ENCODE peak calls at places on chromosomes 6 and 20, in seven cellular contexts. I is HepG2, Z is HL-60, Q is trophoblast cell, C is astrocyte, Y is GM06990, A is heart right ventricle. B is an unnamed sample. For H3K27me3, the result is how much of the 10 kb centered on the place peaks cover.

GRCh38 chr20:11047559-11047958 is 373.8 kb upstream of the JAG1 start:
- DNase-seq in I (no peak), Z (no peak), Q (no peak), C (peak), Y (no peak), A (no peak), B (no peak)

GRCh38 chr6:137692806-137693205 is 174.3 kb upstream of the TNFAIP3 start:
- DNase-seq in I (no peak), Z (no peak), Q (no peak), C (peak), Y (no peak), A (no peak), B (no peak)

GRCh38 chr6:15626160-15626559 is 36.7 kb downstream of the DTNBP1 start:
- DNase-seq in I (no peak), Z (no peak), Q (no peak), C (no peak), Y (no peak), A (no peak), B (no peak)

GRCh38 chr6:24205020-24205492 is 79.0 kb downstream of the NRSN1 start:
- DNase-seq in I (peak), Z (peak), Q (peak), C (peak), Y (peak), A (no peak), B (peak)

GRCh38 chr20:3710703-3711417 is 1.5 kb downstream of the SIGLEC1 start:
- DNase-seq in I (peak), Z (peak), Q (peak), C (no peak), Y (peak), A (peak), B (no peak)

GRCh38 chr20:60535211-60535610 is 577.0 kb downstream of the CDH26 start:
- DNase-seq in I (no peak), Z (no peak), Q (no peak), C (no peak), Y (no peak), A (no peak), B (no peak)

GRCh38 chr6:39907871-39908575 is 26.2 kb downstream of the MOCS1 start:
- DNase-seq in I (no peak), Z (no peak), Q (no peak), C (no peak), Y (no peak), A (no peak), B (no peak)

GRCh38 chr6:134317471-134318131 is at the start of gene SGK1:
- DNase-seq in I (no peak), Z (no peak), Q (peak), C (peak), Y (peak), A (peak), B (peak)

GRCh38 chr20:50930139-50931047 is 844 bp downstream of the ADNP start:
- DNase-seq in I (no peak), Z (no peak), Q (peak), C (no peak), Y (peak), A (peak), B (peak)

GRCh38 chr20:44776977-44777376 is 31.3 kb downstream of the KCNK15 start:
- DNase-seq in I (peak), Z (no peak), Q (peak), C (peak), Y (no peak), A (peak), B (no peak)

GRCh38 chr20:62367483-62368302 is 581 bp upstream of the LAMA5 start:
- DNase-seq in I (peak), Z (peak), Q (peak), C (no peak), Y (no peak), A (no peak), B (peak)

GRCh38 chr6:7196019-7196402 is 88.2 kb downstream of the RREB1 start:
- DNase-seq in I (no peak), Z (no peak), Q (no peak), C (no peak), Y (no peak), A (no peak), B (no peak)

GRCh38 chr6:136592930-136593673 is 42.9 kb upstream of the MAP7 start:
- DNase-seq in I (no peak), Z (no peak), Q (peak), C (peak), Y (no peak), A (no peak), B (no peak)

DNA sequence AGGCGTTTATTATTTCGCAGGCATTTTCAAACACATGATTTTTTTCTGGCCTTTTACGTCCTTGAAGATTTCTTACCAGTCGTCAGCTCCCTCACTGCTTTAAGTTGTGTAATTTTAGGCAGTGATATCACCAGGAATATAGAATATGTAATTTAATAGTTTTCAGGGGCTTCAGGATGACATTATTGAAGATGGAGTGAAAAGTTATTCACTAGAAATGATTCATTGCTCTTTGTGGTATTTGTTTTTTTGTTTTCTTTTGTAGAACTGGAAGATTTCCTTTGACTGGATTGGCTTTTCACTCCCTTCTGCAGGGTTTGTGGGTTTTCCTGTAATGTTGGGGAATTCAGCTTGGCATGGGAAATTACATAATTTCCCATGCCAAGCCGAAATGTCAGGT is 2.0 kb downstream of the LRRC1 start:
- DNase-seq in I (no peak), Z (no peak), Q (peak), C (peak), Y (no peak), A (no peak), B (no peak)
- H3K4me3 ChIP-seq in I (peak), Z (no peak), Q (no peak), C (no peak), Y (no peak), A (no peak), B (peak)

GRCh38 chr20:54020868-54021267 is 49.5 kb downstream of the BCAS1 start:
- DNase-seq in I (no peak), Z (no peak), Q (no peak), C (no peak), Y (no peak), A (no peak), B (no peak)

GRCh38 chr20:54021446-54022235 is 48.8 kb downstream of the BCAS1 start:
- DNase-seq in I (no peak), Z (no peak), Q (no peak), C (no peak), Y (no peak), A (no peak), B (no peak)

GRCh38 chr20:54025166-54025835 is 45.1 kb downstream of the BCAS1 start:
- DNase-seq in I (no peak), Z (no peak), Q (no peak), C (peak), Y (no peak), A (no peak), B (no peak)

GRCh38 chr20:54020348-54020747 is 50.0 kb downstream of the BCAS1 start:
- DNase-seq in I (no peak), Z (no peak), Q (no peak), C (no peak), Y (no peak), A (no peak), B (no peak)

GRCh38 chr20:54023406-54023805 is 47.0 kb downstream of the BCAS1 start:
- DNase-seq in I (no peak), Z (no peak), Q (no peak), C (no peak), Y (no peak), A (no peak), B (no peak)
- H3K27me3 ChIP-seq in I (under half), Z (under half), Q (under half), C (under half), Y (under half), A (under half), B (under half)

GRCh38 chr6:119974430-119975159 is 625.0 kb upstream of the MAN1A1 start:
- DNase-seq in I (no peak), Z (no peak), Q (no peak), C (no peak), Y (no peak), A (no peak), B (no peak)
- H3K4me3 ChIP-seq in I (no peak), Z (no peak), Q (no peak), C (no peak), Y (no peak), A (no peak), B (no peak)

GRCh38 chr6:10425973-10426780 is 11.3 kb upstream of the TFAP2A start:
- DNase-seq in I (peak), Z (no peak), Q (peak), C (peak), Y (peak), A (no peak), B (no peak)
- H3K27me3 ChIP-seq in I (under half), Z (under half), Q (under half), C (half or more), Y (under half), A (half or more), B (under half)

DNA sequence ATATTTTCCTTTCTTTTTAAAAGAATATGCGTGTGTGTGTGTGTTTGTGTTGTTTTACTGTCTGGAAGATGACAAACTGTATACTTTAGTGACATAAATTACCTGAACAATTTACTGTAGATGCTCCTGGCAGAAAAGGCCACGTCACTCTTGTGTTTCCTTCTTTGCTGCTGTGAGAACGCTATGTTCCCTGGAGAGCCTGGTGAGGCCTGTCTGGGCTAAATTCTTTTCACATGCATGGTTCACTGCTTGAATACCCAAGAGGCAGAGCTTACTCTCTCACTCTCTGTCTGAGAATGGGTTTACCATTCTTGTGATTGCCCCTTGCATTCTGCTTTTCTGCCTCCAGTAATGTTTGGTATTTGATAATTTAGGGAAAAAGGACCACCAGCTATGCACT is 64.3 kb downstream of the EDN1 start:
- DNase-seq in I (no peak), Z (no peak), Q (peak), C (peak), Y (peak), A (no peak), B (no peak)
- H3K4me3 ChIP-seq in I (no peak), Z (no peak), Q (no peak), C (no peak), Y (no peak), A (no peak), B (no peak)

DNA sequence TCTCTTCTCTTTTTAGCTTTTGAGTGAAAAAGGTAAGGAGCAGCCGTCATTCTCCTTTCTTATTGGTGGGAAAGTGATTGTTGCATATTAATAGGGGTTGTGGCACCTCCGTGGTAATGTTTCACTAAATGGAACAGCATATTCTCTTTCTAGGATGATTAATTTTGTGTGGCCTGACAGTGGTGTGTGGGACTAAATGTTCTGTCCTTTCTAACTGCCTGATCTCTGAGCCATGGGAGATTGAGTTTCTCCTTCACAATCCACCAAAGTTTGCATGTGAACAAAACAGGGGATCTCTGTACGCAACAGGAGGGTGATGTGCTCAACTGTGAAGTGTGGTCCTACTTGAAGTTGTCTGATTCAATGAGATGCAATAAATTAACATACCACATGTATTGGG is 19.4 kb downstream of the BCAS1 start:
- DNase-seq in I (no peak), Z (no peak), Q (no peak), C (no peak), Y (no peak), A (no peak), B (no peak)
- H3K27me3 ChIP-seq in I (under half), Z (under half), Q (under half), C (under half), Y (under half), A (under half), B (under half)